ENCODE peak calls at places on chromosome 10, in ten cellular contexts. One of them, this sample, is unnamed.

GRCh38 chr10:77965294-77965693 is 38.7 kb upstream of the DLG5 start:
- DNase-seq in A549: no peak
- DNase-seq in transverse colon: no peak
- DNase-seq in tibial nerve: no peak
- DNase-seq in sigmoid colon: no peak
- DNase-seq in uterus: no peak
- DNase-seq in stomach: no peak
- DNase-seq in thyroid gland: no peak
- DNase-seq in HepG2: no peak
- DNase-seq in ovary: no peak
- DNase-seq in this sample: no peak

GRCh38 chr10:112663181-112663879 is 216.3 kb downstream of the VTI1A start:
- DNase-seq in uterus: no peak
- DNase-seq in HepG2: peak; percentile 10
- DNase-seq in thyroid gland: no peak
- DNase-seq in tibial nerve: no peak
- DNase-seq in A549: peak; percentile 15
- DNase-seq in sigmoid colon: no peak
- DNase-seq in stomach: no peak
- DNase-seq in transverse colon: no peak
- DNase-seq in ovary: no peak
- DNase-seq in this sample: no peak

GRCh38 chr10:20233423-20233822 is 417.2 kb downstream of the PLXDC2 start:
- DNase-seq in ovary: no peak
- DNase-seq in HepG2: no peak
- DNase-seq in A549: no peak
- DNase-seq in thyroid gland: no peak
- DNase-seq in stomach: no peak
- DNase-seq in uterus: no peak
- DNase-seq in sigmoid colon: no peak
- DNase-seq in transverse colon: no peak
- DNase-seq in tibial nerve: no peak
- DNase-seq in this sample: no peak

GRCh38 chr10:91185239-91185875 is 35.1 kb upstream of the PCGF5 start:
- DNase-seq in ovary: no peak
- DNase-seq in transverse colon: no peak
- DNase-seq in sigmoid colon: no peak
- DNase-seq in stomach: no peak
- DNase-seq in HepG2: no peak
- DNase-seq in uterus: no peak
- DNase-seq in tibial nerve: no peak
- DNase-seq in A549: peak; percentile 37
- DNase-seq in thyroid gland: peak; percentile 19
- DNase-seq in this sample: no peak

GRCh38 chr10:30186371-30186875 is 127.0 kb upstream of the JCAD start:
- DNase-seq in A549: no peak
- DNase-seq in stomach: peak; percentile 28
- DNase-seq in thyroid gland: peak; percentile 9
- DNase-seq in uterus: no peak
- DNase-seq in tibial nerve: no peak
- DNase-seq in HepG2: peak; percentile 64
- DNase-seq in transverse colon: peak; percentile 12
- DNase-seq in ovary: no peak
- DNase-seq in sigmoid colon: no peak
- DNase-seq in this sample: no peak

GRCh38 chr10:10394933-10395658 is 622.6 kb upstream of the CELF2 start:
- DNase-seq in sigmoid colon: no peak
- DNase-seq in HepG2: no peak
- DNase-seq in ovary: no peak
- DNase-seq in tibial nerve: no peak
- DNase-seq in thyroid gland: no peak
- DNase-seq in uterus: no peak
- DNase-seq in stomach: no peak
- DNase-seq in A549: no peak
- DNase-seq in transverse colon: no peak
- DNase-seq in this sample: no peak

GRCh38 chr10:86945361-86946214 is 11.8 kb downstream of the MMRN2 start:
- DNase-seq in ovary: peak; percentile 65
- DNase-seq in tibial nerve: peak; percentile 56
- DNase-seq in HepG2: peak; percentile 44
- DNase-seq in sigmoid colon: peak; percentile 65
- DNase-seq in stomach: peak; percentile 23
- DNase-seq in A549: no peak
- DNase-seq in transverse colon: no peak
- DNase-seq in uterus: peak; percentile 61
- DNase-seq in thyroid gland: no peak
- DNase-seq in this sample: peak; percentile 46

GRCh38 chr10:454860-455259 is 234.6 kb downstream of the DIP2C start:
- DNase-seq in uterus: peak; percentile 47
- DNase-seq in tibial nerve: no peak
- DNase-seq in ovary: peak; percentile 82
- DNase-seq in thyroid gland: peak; percentile 57
- DNase-seq in transverse colon: no peak
- DNase-seq in HepG2: no peak
- DNase-seq in stomach: peak; percentile 49
- DNase-seq in A549: peak; percentile 68
- DNase-seq in sigmoid colon: peak; percentile 91
- DNase-seq in this sample: no peak

GRCh38 chr10:69801094-69801433 is 642 bp upstream of the COL13A1 start:
- DNase-seq in sigmoid colon: peak; percentile 72
- DNase-seq in tibial nerve: peak; percentile 16
- DNase-seq in stomach: peak; percentile 43
- DNase-seq in transverse colon: peak; percentile 55
- DNase-seq in HepG2: peak; percentile 10
- DNase-seq in ovary: peak; percentile 54
- DNase-seq in thyroid gland: peak; percentile 65
- DNase-seq in uterus: peak; percentile 25
- DNase-seq in A549: peak; percentile 88
- DNase-seq in this sample: peak; percentile 67

GRCh38 chr10:69800109-69800508 is 1.6 kb upstream of the COL13A1 start:
- DNase-seq in stomach: peak; percentile 35
- DNase-seq in A549: peak; percentile 72
- DNase-seq in ovary: no peak
- DNase-seq in sigmoid colon: no peak
- DNase-seq in thyroid gland: peak; percentile 45
- DNase-seq in uterus: no peak
- DNase-seq in transverse colon: peak; percentile 51
- DNase-seq in HepG2: peak; percentile 65
- DNase-seq in tibial nerve: peak; percentile 55
- DNase-seq in this sample: peak; percentile 54

GRCh38 chr10:69800665-69801064 is 1.0 kb upstream of the COL13A1 start:
- DNase-seq in HepG2: no peak
- DNase-seq in ovary: no peak
- DNase-seq in tibial nerve: no peak
- DNase-seq in transverse colon: no peak
- DNase-seq in uterus: no peak
- DNase-seq in thyroid gland: no peak
- DNase-seq in sigmoid colon: no peak
- DNase-seq in stomach: no peak
- DNase-seq in A549: no peak
- DNase-seq in this sample: no peak

GRCh38 chr10:69802424-69803161 is 887 bp downstream of the COL13A1 start:
- DNase-seq in transverse colon: no peak
- DNase-seq in HepG2: no peak
- DNase-seq in A549: no peak
- DNase-seq in ovary: peak; percentile 47
- DNase-seq in tibial nerve: no peak
- DNase-seq in sigmoid colon: no peak
- DNase-seq in thyroid gland: peak; percentile 36
- DNase-seq in uterus: peak; percentile 40
- DNase-seq in stomach: no peak
- DNase-seq in this sample: no peak

GRCh38 chr10:69801434-69802315 is at the start of gene COL13A1:
- DNase-seq in ovary: peak; percentile 51
- DNase-seq in uterus: peak; percentile 29
- DNase-seq in tibial nerve: no peak
- DNase-seq in thyroid gland: peak; percentile 51
- DNase-seq in sigmoid colon: no peak
- DNase-seq in HepG2: no peak
- DNase-seq in A549: peak; percentile 58
- DNase-seq in transverse colon: peak; percentile 27
- DNase-seq in stomach: no peak
- DNase-seq in this sample: peak; percentile 33
- H3K4me1 ChIP-seq in ovary: peaks cover 1% of the 10 kb centered on the region
- H3K4me1 ChIP-seq in uterus: peaks cover 12% of the 10 kb centered on the region
- H3K4me1 ChIP-seq in tibial nerve: peaks cover 24% of the 10 kb centered on the region
- H3K4me1 ChIP-seq in thyroid gland: peaks cover 21% of the 10 kb centered on the region
- H3K4me1 ChIP-seq in sigmoid colon: no peaks in the 10 kb centered on the region
- H3K4me1 ChIP-seq in HepG2: no peaks in the 10 kb centered on the region
- H3K4me1 ChIP-seq in A549: peaks cover 9% of the 10 kb centered on the region
- H3K4me1 ChIP-seq in transverse colon: peaks cover 19% of the 10 kb centered on the region
- H3K4me1 ChIP-seq in stomach: peaks cover 26% of the 10 kb centered on the region
- H3K4me1 ChIP-seq in this sample: peaks cover 22% of the 10 kb centered on the region

GRCh38 chr10:67849331-67850011 is 11.5 kb upstream of the DNAJC12 start:
- DNase-seq in sigmoid colon: peak; percentile 98
- DNase-seq in uterus: peak; percentile 97
- DNase-seq in thyroid gland: peak; percentile 95
- DNase-seq in HepG2: peak; percentile 89
- DNase-seq in ovary: peak; percentile 98
- DNase-seq in A549: peak; percentile 90
- DNase-seq in stomach: peak; percentile 94
- DNase-seq in tibial nerve: peak; percentile 96
- DNase-seq in transverse colon: peak; percentile 97
- DNase-seq in this sample: peak; percentile 96
- TF ChIP-seq POLR2A in sigmoid colon: peak; percentile 74
- TF ChIP-seq POLR2A in uterus: peak; percentile 69
- TF ChIP-seq POLR2A in thyroid gland: peak; percentile 64
- TF ChIP-seq POLR2A in HepG2: peak; percentile 35
- TF ChIP-seq POLR2A in ovary: peak; percentile 57
- TF ChIP-seq POLR2A in A549: peak; percentile 58
- TF ChIP-seq POLR2A in stomach: no peak
- TF ChIP-seq POLR2A in tibial nerve: peak; percentile 66
- TF ChIP-seq POLR2A in transverse colon: peak; percentile 74
- TF ChIP-seq POLR2A in this sample: no peak

DNA sequence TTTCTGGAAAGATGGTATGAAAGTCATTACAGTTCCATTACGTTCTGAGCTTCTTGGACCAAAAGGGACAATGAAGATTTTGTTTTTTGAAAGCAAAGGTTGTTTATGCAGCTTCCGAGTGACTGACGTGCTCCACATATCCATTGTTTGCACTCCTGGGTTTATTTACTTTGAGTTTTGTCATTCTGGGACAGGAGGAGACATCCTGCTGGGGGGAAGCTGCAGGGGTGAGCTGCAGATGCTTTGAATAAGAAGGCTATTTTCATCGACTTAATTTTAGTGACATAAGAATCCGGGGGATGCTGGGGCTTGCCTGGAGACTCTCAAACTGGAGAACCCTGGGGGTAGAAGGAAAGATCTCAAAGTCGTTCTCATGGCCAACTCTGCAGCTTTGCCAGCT is 12.7 kb upstream of the SFMBT2 start:
- DNase-seq in transverse colon: no peak
- DNase-seq in sigmoid colon: no peak
- DNase-seq in thyroid gland: no peak
- DNase-seq in HepG2: no peak
- DNase-seq in ovary: no peak
- DNase-seq in tibial nerve: no peak
- DNase-seq in stomach: no peak
- DNase-seq in uterus: no peak
- DNase-seq in A549: no peak
- DNase-seq in this sample: no peak
- H3K4me1 ChIP-seq in transverse colon: no peaks in the 10 kb centered on the region
- H3K4me1 ChIP-seq in sigmoid colon: no peaks in the 10 kb centered on the region
- H3K4me1 ChIP-seq in thyroid gland: no peaks in the 10 kb centered on the region
- H3K4me1 ChIP-seq in HepG2: peaks cover 6% of the 10 kb centered on the region
- H3K4me1 ChIP-seq in ovary: no peaks in the 10 kb centered on the region
- H3K4me1 ChIP-seq in tibial nerve: no peaks in the 10 kb centered on the region
- H3K4me1 ChIP-seq in stomach: no peaks in the 10 kb centered on the region
- H3K4me1 ChIP-seq in uterus: no peaks in the 10 kb centered on the region
- H3K4me1 ChIP-seq in A549: peaks cover 25% of the 10 kb centered on the region
- H3K4me1 ChIP-seq in this sample: no peaks in the 10 kb centered on the region

GRCh38 chr10:56212951-56213350 is 148.1 kb downstream of the ZWINT start:
- DNase-seq in A549: no peak
- DNase-seq in tibial nerve: no peak
- DNase-seq in HepG2: no peak
- DNase-seq in transverse colon: no peak
- DNase-seq in sigmoid colon: no peak
- DNase-seq in stomach: no peak
- DNase-seq in uterus: no peak
- DNase-seq in ovary: no peak
- DNase-seq in thyroid gland: no peak
- DNase-seq in this sample: no peak
- TF ChIP-seq POLR2A in A549: no peak
- TF ChIP-seq POLR2A in tibial nerve: no peak
- TF ChIP-seq POLR2A in HepG2: no peak
- TF ChIP-seq POLR2A in transverse colon: no peak
- TF ChIP-seq POLR2A in sigmoid colon: no peak
- TF ChIP-seq POLR2A in stomach: no peak
- TF ChIP-seq POLR2A in uterus: no peak
- TF ChIP-seq POLR2A in ovary: no peak
- TF ChIP-seq POLR2A in thyroid gland: no peak
- TF ChIP-seq POLR2A in this sample: no peak

GRCh38 chr10:117350905-117351304 is 24.3 kb downstream of the PDZD8 start:
- DNase-seq in transverse colon: no peak
- DNase-seq in thyroid gland: no peak
- DNase-seq in tibial nerve: no peak
- DNase-seq in ovary: no peak
- DNase-seq in A549: no peak
- DNase-seq in uterus: no peak
- DNase-seq in stomach: no peak
- DNase-seq in HepG2: no peak
- DNase-seq in sigmoid colon: no peak
- DNase-seq in this sample: no peak
- H3K4me1 ChIP-seq in transverse colon: peaks cover 64% of the 10 kb centered on the region
- H3K4me1 ChIP-seq in thyroid gland: no peaks in the 10 kb centered on the region
- H3K4me1 ChIP-seq in tibial nerve: peaks cover 25% of the 10 kb centered on the region
- H3K4me1 ChIP-seq in ovary: peaks cover 2% of the 10 kb centered on the region
- H3K4me1 ChIP-seq in A549: peaks cover 98% of the 10 kb centered on the region
- H3K4me1 ChIP-seq in uterus: no peaks in the 10 kb centered on the region
- H3K4me1 ChIP-seq in stomach: peaks cover 80% of the 10 kb centered on the region
- H3K4me1 ChIP-seq in HepG2: peaks cover 35% of the 10 kb centered on the region
- H3K4me1 ChIP-seq in sigmoid colon: no peaks in the 10 kb centered on the region
- H3K4me1 ChIP-seq in this sample: peaks cover 44% of the 10 kb centered on the region

This sample was measured in body of pancreas.